ENCODE peak calls at places on chromosomes 13 and 19, in six cellular contexts. One of them, this sample, is unnamed.

GRCh38 chr19:6739390-6739883 is at the start of gene TRIP10:
- DNase-seq in stimulated activated CD8-positive, alpha-beta memory T cell treated with anti-CD3 and anti-CD28 coated beads, Interleukin-2, amount 100 ng/mL, for 1 hour: peak
- DNase-seq in kidney tubule cell: peak
- DNase-seq in endodermal cell: peak
- DNase-seq in mesothelial cell of epicardium: peak
- DNase-seq in stimulated activated naive CD8-positive, alpha-beta T cell treated with anti-CD3 and anti-CD28 coated beads, Interleukin-15, Interleukin-2, amounts not matched to agents 100 U/mL and 50 U/mL, for 24 hours: peak
- DNase-seq in this sample: peak

GRCh38 chr19:55070755-55071502 is 4.7 kb upstream of the EPS8L1 start:
- DNase-seq in stimulated activated CD8-positive, alpha-beta memory T cell treated with anti-CD3 and anti-CD28 coated beads, Interleukin-2, amount 100 ng/mL, for 1 hour: no peak
- DNase-seq in kidney tubule cell: peak
- DNase-seq in endodermal cell: no peak
- DNase-seq in mesothelial cell of epicardium: no peak
- DNase-seq in stimulated activated naive CD8-positive, alpha-beta T cell treated with anti-CD3 and anti-CD28 coated beads, Interleukin-15, Interleukin-2, amounts not matched to agents 100 U/mL and 50 U/mL, for 24 hours: no peak
- DNase-seq in this sample: peak

GRCh38 chr19:35075202-35076025 is 33.9 kb downstream of the HPN start:
- DNase-seq in stimulated activated CD8-positive, alpha-beta memory T cell treated with anti-CD3 and anti-CD28 coated beads, Interleukin-2, amount 100 ng/mL, for 1 hour: no peak
- DNase-seq in kidney tubule cell: no peak
- DNase-seq in endodermal cell: no peak
- DNase-seq in mesothelial cell of epicardium: no peak
- DNase-seq in stimulated activated naive CD8-positive, alpha-beta T cell treated with anti-CD3 and anti-CD28 coated beads, Interleukin-15, Interleukin-2, amounts not matched to agents 100 U/mL and 50 U/mL, for 24 hours: no peak
- DNase-seq in this sample: no peak

GRCh38 chr19:11480927-11481776 is at the start of gene ELAVL3:
- DNase-seq in stimulated activated CD8-positive, alpha-beta memory T cell treated with anti-CD3 and anti-CD28 coated beads, Interleukin-2, amount 100 ng/mL, for 1 hour: no peak
- DNase-seq in kidney tubule cell: no peak
- DNase-seq in endodermal cell: peak
- DNase-seq in mesothelial cell of epicardium: no peak
- DNase-seq in stimulated activated naive CD8-positive, alpha-beta T cell treated with anti-CD3 and anti-CD28 coated beads, Interleukin-15, Interleukin-2, amounts not matched to agents 100 U/mL and 50 U/mL, for 24 hours: no peak
- DNase-seq in this sample: no peak

GRCh38 chr13:90414691-90415596 is 932.5 kb upstream of the MIR17HG start:
- DNase-seq in stimulated activated CD8-positive, alpha-beta memory T cell treated with anti-CD3 and anti-CD28 coated beads, Interleukin-2, amount 100 ng/mL, for 1 hour: no peak
- DNase-seq in kidney tubule cell: peak
- DNase-seq in endodermal cell: peak
- DNase-seq in mesothelial cell of epicardium: no peak
- DNase-seq in stimulated activated naive CD8-positive, alpha-beta T cell treated with anti-CD3 and anti-CD28 coated beads, Interleukin-15, Interleukin-2, amounts not matched to agents 100 U/mL and 50 U/mL, for 24 hours: no peak
- DNase-seq in this sample: peak

GRCh38 chr19:739998-740715 is 10.8 kb upstream of the MISP start:
- DNase-seq in stimulated activated CD8-positive, alpha-beta memory T cell treated with anti-CD3 and anti-CD28 coated beads, Interleukin-2, amount 100 ng/mL, for 1 hour: no peak
- DNase-seq in kidney tubule cell: no peak
- DNase-seq in endodermal cell: no peak
- DNase-seq in mesothelial cell of epicardium: no peak
- DNase-seq in stimulated activated naive CD8-positive, alpha-beta T cell treated with anti-CD3 and anti-CD28 coated beads, Interleukin-15, Interleukin-2, amounts not matched to agents 100 U/mL and 50 U/mL, for 24 hours: no peak
- DNase-seq in this sample: no peak

GRCh38 chr13:24076636-24077035 is 83.9 kb upstream of the SPATA13 start:
- DNase-seq in stimulated activated CD8-positive, alpha-beta memory T cell treated with anti-CD3 and anti-CD28 coated beads, Interleukin-2, amount 100 ng/mL, for 1 hour: no peak
- DNase-seq in kidney tubule cell: no peak
- DNase-seq in endodermal cell: no peak
- DNase-seq in mesothelial cell of epicardium: no peak
- DNase-seq in stimulated activated naive CD8-positive, alpha-beta T cell treated with anti-CD3 and anti-CD28 coated beads, Interleukin-15, Interleukin-2, amounts not matched to agents 100 U/mL and 50 U/mL, for 24 hours: no peak
- DNase-seq in this sample: no peak

GRCh38 chr13:93217701-93218100 is 8.9 kb upstream of the GPC6 start:
- DNase-seq in stimulated activated CD8-positive, alpha-beta memory T cell treated with anti-CD3 and anti-CD28 coated beads, Interleukin-2, amount 100 ng/mL, for 1 hour: no peak
- DNase-seq in kidney tubule cell: no peak
- DNase-seq in endodermal cell: peak
- DNase-seq in mesothelial cell of epicardium: no peak
- DNase-seq in stimulated activated naive CD8-positive, alpha-beta T cell treated with anti-CD3 and anti-CD28 coated beads, Interleukin-15, Interleukin-2, amounts not matched to agents 100 U/mL and 50 U/mL, for 24 hours: no peak
- DNase-seq in this sample: no peak

GRCh38 chr13:109919715-109920375 is 133.5 kb upstream of the IRS2 start:
- DNase-seq in stimulated activated CD8-positive, alpha-beta memory T cell treated with anti-CD3 and anti-CD28 coated beads, Interleukin-2, amount 100 ng/mL, for 1 hour: no peak
- DNase-seq in kidney tubule cell: no peak
- DNase-seq in endodermal cell: no peak
- DNase-seq in mesothelial cell of epicardium: no peak
- DNase-seq in stimulated activated naive CD8-positive, alpha-beta T cell treated with anti-CD3 and anti-CD28 coated beads, Interleukin-15, Interleukin-2, amounts not matched to agents 100 U/mL and 50 U/mL, for 24 hours: no peak
- DNase-seq in this sample: no peak

GRCh38 chr13:91576590-91576989 is 178.2 kb downstream of the GPC5 start:
- DNase-seq in stimulated activated CD8-positive, alpha-beta memory T cell treated with anti-CD3 and anti-CD28 coated beads, Interleukin-2, amount 100 ng/mL, for 1 hour: no peak
- DNase-seq in kidney tubule cell: no peak
- DNase-seq in endodermal cell: peak
- DNase-seq in mesothelial cell of epicardium: no peak
- DNase-seq in stimulated activated naive CD8-positive, alpha-beta T cell treated with anti-CD3 and anti-CD28 coated beads, Interleukin-15, Interleukin-2, amounts not matched to agents 100 U/mL and 50 U/mL, for 24 hours: no peak
- DNase-seq in this sample: no peak

GRCh38 chr19:1154731-1155351 is 19.2 kb downstream of the SBNO2 start:
- DNase-seq in stimulated activated CD8-positive, alpha-beta memory T cell treated with anti-CD3 and anti-CD28 coated beads, Interleukin-2, amount 100 ng/mL, for 1 hour: no peak
- DNase-seq in kidney tubule cell: peak
- DNase-seq in endodermal cell: no peak
- DNase-seq in mesothelial cell of epicardium: no peak
- DNase-seq in stimulated activated naive CD8-positive, alpha-beta T cell treated with anti-CD3 and anti-CD28 coated beads, Interleukin-15, Interleukin-2, amounts not matched to agents 100 U/mL and 50 U/mL, for 24 hours: no peak
- DNase-seq in this sample: peak

This sample was measured in fibroblast of villous mesenchyme.